ENCODE peak calls at places on chromosomes 4 and X, in eight cellular contexts. Y is uterus; V is GM12878; G is CD8-positive, alpha-beta memory T cell; S is Karpas-422; T is PC-9; Z is upper lobe of right lung; X is tibial nerve. O is an unnamed sample. For H3K9me3, the result is how much of the 10 kb centered on the place peaks cover.

GRCh38 chr4:98728871-98729270 is 70.5 kb upstream of the TSPAN5 start:
- DNase-seq in Y (no peak), Z (no peak), S (no peak), X (no peak), V (no peak), G (no peak), T (no peak), O (no peak)

GRCh38 chr4:123415977-123416376 is 19.4 kb downstream of the SPRY1 start:
- DNase-seq in S (no peak), Z (no peak), X (no peak), V (no peak), T (peak), Y (no peak), G (peak), O (no peak)

GRCh38 chr4:74109116-74109791 is 10.3 kb upstream of the CXCL2 start:
- DNase-seq in Z (no peak), X (peak), Y (no peak), V (no peak), T (peak), S (no peak), G (no peak), O (peak)

GRCh38 chr4:103075894-103076776 is at the start of gene SLC9B2:
- DNase-seq in Y (peak), G (peak), V (no peak), Z (peak), X (peak), S (peak), T (peak), O (peak)

GRCh38 chr4:148259841-148260240 is 182.4 kb downstream of the NR3C2 start:
- DNase-seq in V (no peak), X (no peak), Z (no peak), G (no peak), T (no peak), Y (no peak), S (no peak), O (no peak)

GRCh38 chrX:97009391-97009790 is 125.7 kb downstream of the RPA4 start:
- DNase-seq in V (no peak), T (no peak), X (no peak), Z (no peak), G (no peak), S (no peak), Y (no peak), O (no peak)

GRCh38 chrX:19382500-19383145 is 38.9 kb downstream of the PDHA1 start:
- DNase-seq in Y (no peak), T (peak), Z (peak), G (peak), S (peak), V (no peak), X (peak), O (peak)

GRCh38 chr4:158949094-158949493 is 153.8 kb upstream of the RAPGEF2 start:
- DNase-seq in G (no peak), Z (no peak), Y (no peak), S (no peak), V (no peak), X (no peak), T (no peak), O (no peak)

GRCh38 chr4:41256740-41257256 is at the start of gene UCHL1:
- DNase-seq in V (no peak), T (peak), X (no peak), Y (peak), G (no peak), Z (no peak), S (no peak), O (peak)

GRCh38 chrX:118355225-118355920 is 9.5 kb downstream of the WDR44 start:
- DNase-seq in S (peak), X (no peak), T (peak), Z (no peak), Y (no peak), V (no peak), G (no peak), O (no peak)

GRCh38 chr4:60897415-60897814 is 302.7 kb upstream of the ADGRL3 start:
- DNase-seq in T (no peak), Y (no peak), S (no peak), X (no peak), Z (no peak), V (no peak), G (no peak), O (no peak)

GRCh38 chrX:134670241-134670811 is 12.1 kb upstream of the PLAC1 start:
- DNase-seq in Z (peak), G (no peak), T (peak), V (no peak), Y (no peak), X (no peak), S (no peak), O (no peak)

GRCh38 chr4:1987721-1988326 is 20.9 kb downstream of the NELFA start:
- DNase-seq in X (no peak), G (no peak), Y (no peak), S (no peak), T (no peak), V (no peak), Z (peak), O (no peak)

GRCh38 chr4:14361084-14361483 is 641.2 kb upstream of the CPEB2 start:
- DNase-seq in G (no peak), X (no peak), S (no peak), Y (no peak), T (no peak), Z (no peak), V (no peak), O (no peak)

GRCh38 chr4:37648084-37648817 is 37.9 kb downstream of the RELL1 start:
- DNase-seq in T (peak), S (no peak), G (no peak), Y (peak), V (no peak), Z (peak), X (peak), O (no peak)

GRCh38 chrX:73127700-73128241 is 48.5 kb upstream of the PABPC1L2A start:
- DNase-seq in Z (peak), X (no peak), G (no peak), Y (peak), T (no peak), S (no peak), V (no peak), O (peak)

GRCh38 chrX:8967471-8967870 is 66.5 kb downstream of the FAM9B start:
- DNase-seq in Z (no peak), X (no peak), S (no peak), G (no peak), T (no peak), V (no peak), Y (no peak), O (no peak)

GRCh38 chr4:74534936-74535335 is 90.0 kb downstream of the AREG start:
- DNase-seq in T (no peak), G (no peak), Z (no peak), X (no peak), Y (no peak), V (no peak), S (no peak), O (no peak)

GRCh38 chrX:2848806-2849420 is 20.2 kb downstream of the GYG2 start:
- DNase-seq in G (no peak), X (no peak), Z (no peak), T (no peak), S (no peak), V (no peak), Y (no peak), O (no peak)

GRCh38 chr4:3291411-3291968 is 1.3 kb upstream of the RGS12 start:
- DNase-seq in X (no peak), V (no peak), G (no peak), Y (no peak), Z (peak), S (no peak), T (peak), O (peak)

GRCh38 chrX:44042731-44043130 is 69.5 kb upstream of the NDP start:
- DNase-seq in T (no peak), V (no peak), S (no peak), G (no peak), X (peak), Y (peak), Z (no peak), O (no peak)

GRCh38 chrX:139823806-139824205 is 109.0 kb downstream of the ATP11C start:
- DNase-seq in T (no peak), X (no peak), V (no peak), S (no peak), Y (no peak), G (no peak), Z (no peak), O (no peak)

GRCh38 chr4:20348411-20348810 is 96.7 kb downstream of the SLIT2 start:
- DNase-seq in V (no peak), S (no peak), Z (no peak), T (no peak), X (no peak), Y (no peak), G (no peak), O (no peak)

GRCh38 chr4:82419451-82419850 is 10.8 kb downstream of the HNRNPDL start:
- DNase-seq in Z (no peak), Y (no peak), G (no peak), S (no peak), T (no peak), V (no peak), X (no peak), O (no peak)

GRCh38 chr4:153242848-153243324 is 38.6 kb downstream of the TRIM2 start:
- DNase-seq in S (no peak), Y (no peak), Z (no peak), V (no peak), T (no peak), G (no peak), X (no peak), O (no peak)

GRCh38 chr4:4922441-4922840 is 63.0 kb downstream of the MSX1 start:
- DNase-seq in Y (no peak), Z (no peak), T (no peak), G (no peak), V (no peak), S (no peak), X (no peak), O (no peak)

GRCh38 chrX:99394450-99394849 is 1015.6 kb downstream of the PCDH19 start:
- DNase-seq in V (no peak), X (no peak), T (no peak), S (peak), Y (no peak), G (no peak), Z (no peak), O (no peak)

GRCh38 chrX:24019448-24019847 is 7.5 kb downstream of the KLHL15 start:
- DNase-seq in Y (no peak), T (no peak), G (no peak), Z (no peak), S (no peak), V (no peak), X (no peak), O (no peak)

GRCh38 chr4:1768367-1769034 is 24.6 kb upstream of the FGFR3 start:
- DNase-seq in X (no peak), T (peak), S (no peak), Z (peak), G (no peak), Y (no peak), V (no peak), O (no peak)

GRCh38 chr4:188110741-188111458 is 1.5 kb upstream of the TRIML2 start:
- DNase-seq in Y (no peak), T (no peak), Z (no peak), V (no peak), X (no peak), G (no peak), S (no peak), O (no peak)

DNA sequence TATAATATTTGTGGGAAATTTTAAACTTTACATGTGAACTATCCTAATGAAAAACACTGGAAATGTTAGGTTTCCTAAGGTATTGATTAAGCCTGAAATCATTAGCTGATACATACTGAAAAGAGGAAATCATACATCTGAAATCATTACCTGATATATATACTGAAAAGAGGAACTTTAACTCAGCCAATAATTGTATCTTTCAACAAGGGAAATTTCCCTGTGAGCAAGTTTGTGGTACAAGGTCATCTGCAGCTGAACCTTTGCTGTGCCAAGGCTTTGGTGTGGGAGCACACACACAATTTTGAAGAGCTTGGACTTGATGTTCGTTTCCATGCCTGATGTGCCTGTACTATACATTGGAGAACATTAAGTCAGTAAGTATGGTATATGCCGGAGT is 131.9 kb upstream of the USP9X start:
- DNase-seq in X (no peak), Z (no peak), V (peak), G (no peak), T (no peak), S (no peak), Y (no peak), O (no peak)
- H3K4me3 ChIP-seq in X (no peak), Z (no peak), V (no peak), G (no peak), T (no peak), S (no peak), Y (no peak), O (no peak)

GRCh38 chrX:113422323-113422722 is 581.7 kb upstream of the AMOT start:
- DNase-seq in Z (no peak), X (no peak), S (no peak), V (no peak), T (no peak), G (no peak), Y (no peak), O (no peak)
- H3K27ac ChIP-seq in Z (no peak), X (no peak), S (no peak), V (no peak), T (no peak), G (no peak), Y (no peak), O (no peak)

GRCh38 chr4:100224701-100225100 is 34.4 kb upstream of the DDIT4L start:
- DNase-seq in G (no peak), V (no peak), Y (no peak), T (no peak), X (no peak), S (no peak), Z (no peak), O (no peak)
- H3K9me3 ChIP-seq in G (under half), V (under half), Y (under half), T (under half), X (under half), S (under half), Z (under half), O (under half)

DNA sequence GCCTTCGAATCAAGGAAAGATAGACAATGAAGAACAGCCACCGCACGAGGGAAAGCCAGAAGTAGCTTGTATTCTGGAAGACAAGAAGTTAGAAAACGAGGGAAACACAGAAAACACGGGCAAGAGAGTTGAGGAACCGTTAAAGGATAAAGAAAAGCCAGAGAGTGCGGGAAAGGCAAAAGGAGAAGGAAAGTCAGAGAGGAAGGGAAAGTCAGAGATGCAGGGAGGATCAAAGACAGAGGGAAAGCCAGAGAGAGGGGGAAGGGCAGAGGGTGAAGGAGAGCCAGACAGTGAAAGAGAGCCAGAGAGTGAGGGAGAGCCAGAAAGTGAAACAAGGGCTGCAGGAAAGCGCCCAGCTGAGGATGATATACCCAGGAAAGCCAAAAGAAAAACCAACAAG is 1.4 kb downstream of the TCEAL2 start:
- DNase-seq in S (no peak), X (no peak), G (no peak), Y (no peak), V (no peak), Z (no peak), T (no peak), O (no peak)
- H3K4me3 ChIP-seq in S (no peak), X (no peak), G (no peak), Y (no peak), V (no peak), Z (no peak), T (no peak), O (no peak)

GRCh38 chrX:154358829-154359228 is 15.6 kb downstream of the FLNA start:
- DNase-seq in Y (no peak), Z (no peak), X (no peak), S (no peak), V (no peak), T (no peak), G (no peak), O (no peak)

GRCh38 chrX:154355776-154356140 is 18.7 kb downstream of the FLNA start:
- DNase-seq in Y (no peak), X (no peak), S (no peak), Z (peak), T (peak), G (no peak), V (no peak), O (no peak)

GRCh38 chrX:154356596-154356995 is 17.8 kb downstream of the FLNA start:
- DNase-seq in G (no peak), Z (peak), T (no peak), X (no peak), V (no peak), Y (no peak), S (no peak), O (no peak)

GRCh38 chrX:154358011-154358410 is 16.4 kb downstream of the FLNA start:
- DNase-seq in T (no peak), X (no peak), V (no peak), G (no peak), Y (no peak), Z (peak), S (no peak), O (no peak)

GRCh38 chrX:154357205-154357604 is 17.2 kb downstream of the FLNA start:
- DNase-seq in V (no peak), Z (peak), G (no peak), Y (no peak), T (peak), S (no peak), X (no peak), O (no peak)
- H3K27ac ChIP-seq in V (no peak), Z (no peak), G (no peak), Y (no peak), T (no peak), S (no peak), X (no peak), O (no peak)

DNA sequence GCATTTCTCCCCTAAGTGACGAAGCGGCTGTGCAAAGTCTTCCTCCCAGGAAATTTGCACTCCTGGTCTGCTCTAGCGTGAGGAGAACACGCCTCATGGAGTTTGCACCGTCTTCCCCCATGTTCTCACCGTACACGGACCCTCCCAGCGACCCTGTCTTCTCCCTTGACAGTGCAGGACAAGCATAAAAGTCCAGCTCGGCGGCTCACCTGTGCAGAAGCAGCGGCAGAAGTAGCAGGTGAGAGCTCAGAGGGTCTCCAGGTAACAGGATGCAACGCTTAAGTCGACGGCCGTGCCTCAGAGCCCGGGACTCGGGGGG is 314 bp downstream of the P2RY8 start:
- DNase-seq in X (no peak), S (no peak), Y (no peak), Z (peak), T (no peak), G (no peak), V (no peak), O (no peak)
- H3K9me3 ChIP-seq in X (under half), S (under half), Y (under half), Z (under half), T (under half), G (under half), V (under half), O (under half)